ENCODE peak calls at places on chromosomes 1 and 21, in six cellular contexts. M is heart left ventricle, B is Peyer's patch, U is colonic mucosa, J is NT2/D1, E is PC-3. K is an unnamed sample. For H3K4me1 and H3K27me3, the result is how much of the 10 kb centered on the place peaks cover.

GRCh38 chr1:93732514-93732913 is 50.9 kb upstream of the BCAR3 start:
- DNase-seq in M (no peak), E (no peak), B (no peak), J (no peak), U (no peak), K (no peak)

GRCh38 chr1:61376151-61376550 is 293.8 kb downstream of the NFIA start:
- DNase-seq in U (no peak), E (no peak), J (no peak), M (no peak), B (no peak), K (no peak)

GRCh38 chr1:162536511-162536910 is 25.0 kb upstream of the UAP1 start:
- DNase-seq in J (no peak), M (no peak), E (peak), U (no peak), B (no peak), K (no peak)

GRCh38 chr1:45246760-45247159 is 40.4 kb upstream of the ZSWIM5 start:
- DNase-seq in M (no peak), U (no peak), E (peak), B (no peak), J (no peak), K (no peak)

GRCh38 chr1:52552236-52552504 is 722 bp downstream of the TUT4 start:
- DNase-seq in U (peak), J (no peak), M (no peak), E (peak), B (peak), K (no peak)

GRCh38 chr1:212777166-212777565 is 14.4 kb downstream of the NSL1 start:
- DNase-seq in E (no peak), M (no peak), J (no peak), U (no peak), B (no peak), K (no peak)

GRCh38 chr1:195482137-195482536 is 1126.1 kb downstream of the KCNT2 start:
- DNase-seq in E (no peak), U (no peak), J (no peak), M (no peak), B (peak), K (no peak)

GRCh38 chr1:207944571-207944970 is 33.6 kb upstream of the CD34 start:
- DNase-seq in U (no peak), J (no peak), M (no peak), E (peak), B (no peak), K (no peak)

GRCh38 chr1:9730096-9730901 is 78.8 kb downstream of the PIK3CD start:
- DNase-seq in E (no peak), U (peak), J (no peak), B (no peak), M (peak), K (peak)

GRCh38 chr21:27805696-27806095 is 838.8 kb upstream of the ADAMTS5 start:
- DNase-seq in B (no peak), U (no peak), J (no peak), M (no peak), E (no peak), K (no peak)

GRCh38 chr1:13700521-13701273 is 709 bp downstream of the PRDM2 start:
- DNase-seq in M (peak), J (no peak), E (peak), B (peak), U (peak), K (peak)

GRCh38 chr1:154999651-155000474 is 2.7 kb upstream of the ZBTB7B start:
- DNase-seq in B (peak), E (peak), J (no peak), M (no peak), U (peak), K (no peak)

GRCh38 chr1:53060580-53060979 is 1.4 kb upstream of the PODN start:
- DNase-seq in B (no peak), J (no peak), U (no peak), M (no peak), E (no peak), K (no peak)

GRCh38 chr1:183783896-183784637 is 20.9 kb upstream of the RGL1 start:
- DNase-seq in U (no peak), M (peak), J (no peak), B (no peak), E (peak), K (no peak)

GRCh38 chr1:94522304-94522703 is 19.3 kb downstream of the F3 start:
- DNase-seq in B (no peak), E (peak), J (peak), M (no peak), U (peak), K (no peak)

GRCh38 chr21:42513985-42514882 is 582 bp downstream of the SLC37A1 start:
- DNase-seq in M (peak), E (peak), J (peak), B (peak), U (peak), K (no peak)

GRCh38 chr1:5424802-5425201 is 567.4 kb downstream of the NPHP4 start:
- DNase-seq in E (peak), J (peak), M (no peak), B (no peak), U (no peak), K (no peak)

GRCh38 chr1:54014009-54014629 is 3.9 kb downstream of the LDLRAD1 start:
- DNase-seq in E (no peak), J (no peak), M (no peak), B (no peak), U (no peak), K (no peak)

GRCh38 chr1:29410476-29410875 is 174.2 kb downstream of the PTPRU start:
- DNase-seq in U (no peak), J (no peak), M (no peak), E (no peak), B (no peak), K (no peak)

GRCh38 chr1:206794294-206794908 is 22.1 kb upstream of the IL10 start:
- DNase-seq in M (no peak), U (no peak), J (no peak), B (no peak), E (no peak), K (no peak)

GRCh38 chr1:202255343-202255742 is 61.7 kb downstream of the LGR6 start:
- DNase-seq in J (no peak), U (no peak), M (no peak), B (no peak), E (no peak), K (no peak)

GRCh38 chr1:18886003-18886335 is 16.4 kb downstream of the ALDH4A1 start:
- DNase-seq in M (no peak), U (no peak), J (no peak), B (no peak), E (no peak), K (no peak)

GRCh38 chr1:224432672-224433040 is 1.9 kb downstream of the WDR26 start:
- DNase-seq in J (no peak), M (no peak), B (no peak), E (no peak), U (peak), K (no peak)

GRCh38 chr1:151720190-151720953 is 950 bp upstream of the RIIAD1 start:
- DNase-seq in E (no peak), B (no peak), M (no peak), U (no peak), J (no peak), K (no peak)

DNA sequence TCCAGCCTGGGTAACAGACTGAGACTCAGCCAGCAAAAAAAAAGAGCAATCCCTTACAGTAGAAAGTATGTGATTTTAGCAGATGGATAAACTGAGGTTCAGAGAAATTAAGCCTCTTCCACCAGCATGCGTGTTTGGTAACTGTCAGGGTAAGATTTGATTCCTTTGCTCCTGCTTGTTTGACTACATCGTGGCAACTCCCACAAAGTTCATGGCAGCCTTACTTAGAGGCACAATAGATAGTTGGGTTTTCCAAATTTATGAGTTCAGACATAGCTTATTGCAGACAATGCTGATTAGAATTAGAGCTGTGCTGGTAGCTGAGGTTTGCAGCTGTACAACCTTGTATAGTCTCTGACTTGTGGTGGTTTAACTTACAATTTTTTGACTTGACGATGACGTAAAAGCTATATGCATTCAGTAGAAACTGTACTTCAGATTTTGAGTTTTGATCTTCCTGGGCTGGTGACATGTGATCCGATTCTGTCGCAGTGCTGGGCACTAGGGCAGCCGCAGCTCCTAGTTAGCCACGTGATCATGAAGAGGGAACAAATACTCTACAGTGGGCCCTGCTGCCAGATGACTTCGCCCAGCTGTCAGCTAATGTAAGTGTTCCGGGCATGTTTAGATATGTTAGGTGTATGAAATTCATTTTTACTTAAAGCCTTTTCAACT is 167.8 kb downstream of the DHRS3 start:
- DNase-seq in J (no peak), E (no peak), B (no peak), M (no peak), U (no peak), K (no peak)
- H3K4me1 ChIP-seq in J (under half), E (under half), B (under half), M (half or more), U (under half), K (under half)

GRCh38 chr1:20589331-20590312 is 725 bp downstream of the CDA start:
- DNase-seq in B (peak), E (no peak), J (no peak), U (peak), M (peak), K (peak)

GRCh38 chr1:20586939-20587638 is 1.8 kb upstream of the CDA start:
- DNase-seq in M (no peak), E (no peak), B (no peak), U (no peak), J (no peak), K (no peak)

GRCh38 chr1:20587639-20588017 is 1.3 kb upstream of the CDA start:
- DNase-seq in E (peak), M (no peak), J (no peak), B (no peak), U (peak), K (no peak)

GRCh38 chr1:20588634-20589225 is at the start of gene CDA:
- DNase-seq in J (no peak), B (peak), M (peak), E (peak), U (peak), K (no peak)

DNA sequence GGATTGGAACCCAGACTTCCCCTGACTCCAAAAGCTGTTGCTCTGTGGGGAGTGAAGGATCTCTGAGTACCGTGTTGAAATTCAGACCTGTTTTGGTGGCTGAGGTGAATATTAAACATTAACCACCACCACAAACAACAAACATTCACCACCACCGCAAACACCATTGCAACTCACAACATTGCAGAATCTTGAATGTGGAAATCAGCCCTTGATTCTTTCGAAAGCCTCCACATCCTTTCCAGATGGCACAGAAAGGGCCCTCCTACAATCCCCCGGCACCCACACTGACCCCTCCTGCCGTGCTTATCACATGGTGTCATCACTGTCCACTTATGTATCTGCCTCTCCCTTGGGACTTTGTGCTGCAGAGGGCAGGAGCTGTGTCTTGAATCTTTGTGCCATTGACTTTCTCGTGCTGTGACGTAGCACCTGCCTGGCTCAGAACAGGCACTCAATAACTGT is 1.4 kb downstream of the CDA start:
- DNase-seq in B (peak), J (no peak), E (no peak), M (no peak), U (peak), K (no peak)
- H3K4me3 ChIP-seq in B (peak), J (no peak), E (peak), M (no peak), U (peak), K (no peak)

GRCh38 chr1:104787866-104788510 is 1038.3 kb downstream of the AMY1C start:
- DNase-seq in B (peak), J (no peak), U (no peak), E (no peak), M (peak), K (no peak)
- H3K27me3 ChIP-seq in B (under half), J (under half), U (under half), E (under half), M (under half), K (under half)

GRCh38 chr1:231930257-231930947 is 303.8 kb downstream of the DISC1 start:
- DNase-seq in E (no peak), J (no peak), M (no peak), B (no peak), U (no peak), K (no peak)
- H3K4me1 ChIP-seq in E (under half), J (under half), M (under half), B (under half), U (under half), K (under half)

GRCh38 chr1:209688746-209689234 is 13.6 kb downstream of the G0S2 start:
- DNase-seq in M (no peak), B (no peak), J (no peak), E (peak), U (no peak), K (no peak)

GRCh38 chr1:209686319-209686718 is 11.1 kb downstream of the G0S2 start:
- DNase-seq in B (no peak), J (no peak), M (no peak), U (no peak), E (no peak), K (no peak)

GRCh38 chr1:209689484-209689883 is 14.3 kb downstream of the G0S2 start:
- DNase-seq in B (no peak), U (peak), E (peak), J (no peak), M (no peak), K (no peak)

DNA sequence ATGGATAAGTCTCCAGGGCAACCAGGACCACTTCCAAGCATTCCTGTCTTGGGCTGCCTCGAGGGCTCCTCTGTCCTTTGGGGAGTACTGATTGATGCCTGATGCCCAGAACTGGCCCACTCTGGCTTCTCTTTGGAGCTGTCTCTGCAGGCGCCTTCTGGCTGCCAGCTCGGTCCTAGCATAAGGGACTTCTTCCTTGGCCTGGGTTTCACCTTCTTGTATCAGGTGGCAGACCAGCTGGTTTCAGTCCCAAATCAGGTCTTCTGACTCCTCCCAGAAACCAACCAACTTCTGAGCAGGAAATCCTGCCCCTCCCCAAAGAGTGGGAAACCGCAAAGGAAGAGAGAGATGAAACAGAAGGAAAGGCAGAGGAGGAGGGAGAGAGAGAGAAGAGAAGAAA is 10.6 kb downstream of the G0S2 start:
- DNase-seq in B (no peak), U (no peak), E (no peak), M (no peak), J (no peak), K (no peak)
- H3K4me3 ChIP-seq in B (no peak), U (no peak), E (no peak), M (no peak), J (no peak), K (no peak)

K was measured in lung.